ENCODE peak calls at places on chromosomes 7 and 10, in eight cellular contexts. B is effector CD4-positive, alpha-beta T cell; R is anterior cingulate cortex; H is H9; E is spleen; I is ovary; V is T-cell; F is glutamatergic neuron. P is an unnamed sample.

GRCh38 chr7:45922810-45923209 is 1.7 kb upstream of the IGFBP3 start:
- DNase-seq in F (no peak), B (no peak), V (no peak), I (peak; percentile 26), R (no peak), E (no peak), H (no peak), P (no peak)

GRCh38 chr7:42232275-42232674 is 4.7 kb downstream of the GLI3 start:
- DNase-seq in E (no peak), I (no peak), B (no peak), H (no peak), V (no peak), R (no peak), F (no peak), P (no peak)

GRCh38 chr7:140681766-140682165 is 9.0 kb downstream of the ADCK2 start:
- DNase-seq in H (no peak), I (no peak), B (no peak), V (peak; percentile 13), R (no peak), F (no peak), E (peak; percentile 13), P (no peak)

GRCh38 chr7:155644971-155645509 is 579 bp downstream of the RBM33 start:
- DNase-seq in R (peak; percentile 32), V (peak; percentile 37), I (peak; percentile 22), H (peak; percentile 45), E (peak; percentile 83), F (peak; percentile 30), B (peak; percentile 11), P (peak; percentile 57)

GRCh38 chr10:110042181-110042580 is 34.4 kb downstream of the ADD3 start:
- DNase-seq in E (no peak), V (no peak), H (no peak), B (no peak), R (no peak), I (no peak), F (no peak), P (no peak)

GRCh38 chr10:63711361-63711760 is 190.2 kb downstream of the REEP3 start:
- DNase-seq in F (no peak), V (no peak), R (no peak), H (no peak), E (no peak), I (no peak), B (no peak), P (peak; percentile 60)

GRCh38 chr10:100744980-100745881 is at the start of gene PAX2:
- DNase-seq in H (peak; percentile 93), B (no peak), F (peak; percentile 63), I (no peak), E (no peak), R (no peak), V (no peak), P (no peak)

GRCh38 chr10:89302628-89303027 is 782 bp downstream of the IFIT2 start:
- DNase-seq in R (no peak), I (no peak), F (no peak), E (no peak), H (no peak), V (no peak), B (no peak), P (no peak)

GRCh38 chr7:78605131-78605530 is 806.6 kb downstream of the PHTF2 start:
- DNase-seq in I (no peak), B (no peak), V (no peak), R (no peak), F (no peak), H (no peak), E (no peak), P (no peak)

GRCh38 chr7:83782628-83783027 is 133.7 kb upstream of the SEMA3E start:
- DNase-seq in E (no peak), V (no peak), H (no peak), B (no peak), I (no peak), R (no peak), F (no peak), P (no peak)

GRCh38 chr7:78530351-78530750 is 731.8 kb downstream of the PHTF2 start:
- DNase-seq in R (peak; percentile 18), E (no peak), F (no peak), H (no peak), I (no peak), V (no peak), B (no peak), P (no peak)

GRCh38 chr7:18873674-18874341 is 243.6 kb downstream of the TWIST1 start:
- DNase-seq in I (no peak), R (no peak), F (peak; percentile 22), E (no peak), B (no peak), V (no peak), H (peak; percentile 51), P (no peak)

GRCh38 chr7:45252857-45253256 is 95.3 kb downstream of the RAMP3 start:
- DNase-seq in I (no peak), H (no peak), E (no peak), B (no peak), R (no peak), V (no peak), F (no peak), P (no peak)

GRCh38 chr10:19592276-19592675 is 224.0 kb upstream of the PLXDC2 start:
- DNase-seq in I (no peak), E (no peak), R (no peak), H (no peak), F (no peak), B (no peak), V (no peak), P (no peak)

GRCh38 chr10:118309911-118310310 is 32.2 kb downstream of the FAM204A start:
- DNase-seq in V (no peak), R (no peak), F (no peak), E (no peak), I (no peak), B (no peak), H (no peak), P (no peak)

GRCh38 chr7:155412416-155413253 is 45.3 kb upstream of the EN2 start:
- DNase-seq in I (no peak), E (peak; percentile 81), V (no peak), R (peak; percentile 25), H (peak; percentile 79), B (no peak), F (peak; percentile 79), P (peak; percentile 5)

GRCh38 chr7:130941322-130942210 is 207.6 kb upstream of the KLF14 start:
- DNase-seq in B (no peak), H (no peak), E (peak; percentile 83), F (no peak), R (peak; percentile 18), V (peak; percentile 39), I (peak; percentile 63), P (no peak)

GRCh38 chr10:61463035-61463909 is 10.1 kb upstream of the TMEM26 start:
- DNase-seq in F (no peak), R (no peak), B (no peak), V (no peak), E (no peak), H (no peak), I (no peak), P (no peak)

GRCh38 chr10:82377608-82378007 is 502.6 kb downstream of the NRG3 start:
- DNase-seq in E (no peak), R (no peak), H (no peak), B (no peak), V (no peak), I (no peak), F (no peak), P (no peak)

GRCh38 chr10:3774018-3774813 is 10.8 kb downstream of the KLF6 start:
- DNase-seq in I (no peak), H (peak; percentile 26), F (no peak), E (no peak), V (no peak), R (no peak), B (no peak), P (no peak)

GRCh38 chr7:107213193-107213788 is 44.5 kb downstream of the HBP1 start:
- DNase-seq in E (no peak), I (no peak), V (no peak), H (peak; percentile 53), R (no peak), B (no peak), F (no peak), P (peak; percentile 75)

GRCh38 chr10:71849461-71849908 is 1.6 kb downstream of the PSAP start:
- DNase-seq in B (no peak), E (peak; percentile 62), R (no peak), F (no peak), H (no peak), V (no peak), I (no peak), P (no peak)

GRCh38 chr7:151205749-151206148 is 4.5 kb downstream of the H2BK1 start:
- DNase-seq in H (no peak), F (no peak), V (no peak), R (no peak), E (no peak), I (no peak), B (no peak), P (no peak)

GRCh38 chr7:28573059-28573553 is 160.8 kb downstream of the CREB5 start:
- DNase-seq in V (no peak), R (no peak), E (no peak), B (no peak), I (no peak), H (no peak), F (no peak), P (no peak)

GRCh38 chr10:90849956-90850749 is 7.7 kb downstream of the HTR7 start:
- DNase-seq in H (no peak), V (no peak), R (no peak), F (no peak), B (no peak), E (no peak), I (no peak), P (no peak)

GRCh38 chr10:97025613-97026242 is 160.0 kb downstream of the SLIT1 start:
- DNase-seq in F (peak; percentile 67), I (peak; percentile 47), V (no peak), H (peak; percentile 73), E (no peak), B (peak; percentile 28), R (peak; percentile 61), P (no peak)

GRCh38 chr7:159017210-159017609 is 127.5 kb downstream of the VIPR2 start:
- DNase-seq in H (no peak), I (no peak), E (no peak), B (no peak), R (no peak), V (no peak), F (peak; percentile 10), P (no peak)

GRCh38 chr7:133934262-133934973 is 192.7 kb upstream of the LRGUK start:
- DNase-seq in F (no peak), B (no peak), V (no peak), R (no peak), H (no peak), I (no peak), E (no peak), P (no peak)

GRCh38 chr10:52314007-52314821 is at the start of gene DKK1:
- DNase-seq in R (peak; percentile 61), H (peak; percentile 87), B (no peak), I (no peak), V (no peak), E (peak; percentile 88), F (peak; percentile 83), P (peak; percentile 63)

GRCh38 chr10:124348801-124349200 is 69.9 kb downstream of the OAT start:
- DNase-seq in E (peak; percentile 71), R (no peak), I (no peak), H (peak; percentile 12), F (no peak), B (no peak), V (no peak), P (no peak)

GRCh38 chr7:95646350-95646749 is 50.0 kb upstream of the PDK4 start:
- DNase-seq in R (no peak), F (no peak), B (no peak), V (no peak), E (no peak), I (no peak), H (no peak), P (no peak)

GRCh38 chr10:30691601-30692015 is 62.1 kb upstream of the LYZL2 start:
- DNase-seq in V (no peak), F (no peak), I (no peak), E (no peak), R (no peak), B (no peak), H (no peak), P (no peak)

GRCh38 chr7:140165422-140165821 is 11.4 kb downstream of the KDM7A start:
- DNase-seq in H (no peak), I (no peak), V (no peak), E (no peak), F (no peak), B (no peak), R (no peak), P (no peak)

GRCh38 chr10:650691-651615 is 38.5 kb downstream of the DIP2C start:
- DNase-seq in V (no peak), F (no peak), R (no peak), B (no peak), E (no peak), I (no peak), H (no peak), P (no peak)

P was measured in Right ventricle myocardium superior.